ENCODE peak calls at places on chromosomes 5 and 9, in six cellular contexts. C is aorta; K is left lung; B is CD8-positive, alpha-beta T cell; U is transverse colon; H is naive thymus-derived CD4-positive, alpha-beta T cell. M is an unnamed sample.

GRCh38 chr9:136567651-136568287 is 21.9 kb upstream of the NOTCH1 start:
- DNase-seq in C (peak), K (peak), B (no peak), U (peak), H (no peak), M (peak)

GRCh38 chr9:81388831-81389230 is 300.5 kb downstream of the TLE1 start:
- DNase-seq in C (no peak), K (no peak), B (no peak), U (no peak), H (no peak), M (no peak)

GRCh38 chr5:76701298-76701697 is 14.6 kb upstream of the F2R start:
- DNase-seq in C (no peak), K (no peak), B (no peak), U (no peak), H (no peak), M (no peak)

GRCh38 chr9:77848897-77849296 is 182.7 kb downstream of the GNAQ start:
- DNase-seq in C (peak), K (peak), B (no peak), U (peak), H (no peak), M (no peak)

GRCh38 chr5:40678021-40678939 is 1.4 kb upstream of the PTGER4 start:
- DNase-seq in C (no peak), K (no peak), B (no peak), U (no peak), H (no peak), M (no peak)

GRCh38 chr5:81400375-81400774 is 6.4 kb upstream of the ACOT12 start:
- DNase-seq in C (no peak), K (no peak), B (no peak), U (no peak), H (no peak), M (no peak)

GRCh38 chr5:17099946-17100345 is 117.5 kb upstream of the BASP1 start:
- DNase-seq in C (no peak), K (no peak), B (no peak), U (no peak), H (no peak), M (no peak)

GRCh38 chr5:80747922-80748321 is 93.1 kb upstream of the DHFR start:
- DNase-seq in C (no peak), K (no peak), B (no peak), U (no peak), H (no peak), M (no peak)

GRCh38 chr9:130183133-130183762 is 11.0 kb downstream of the NCS1 start:
- DNase-seq in C (peak), K (no peak), B (no peak), U (no peak), H (no peak), M (no peak)

GRCh38 chr5:35859101-35859661 is 2.5 kb downstream of the IL7R start:
- DNase-seq in C (no peak), K (no peak), B (no peak), U (no peak), H (peak), M (no peak)

GRCh38 chr9:135065151-135065550 is 22.3 kb upstream of the OLFM1 start:
- DNase-seq in C (no peak), K (peak), B (no peak), U (no peak), H (no peak), M (no peak)

GRCh38 chr9:93302586-93303257 is 118.8 kb downstream of the WNK2 start:
- DNase-seq in C (peak), K (peak), B (peak), U (peak), H (peak), M (no peak)

GRCh38 chr5:172860520-172861443 is 26.7 kb downstream of the ERGIC1 start:
- DNase-seq in C (peak), K (peak), B (no peak), U (peak), H (no peak), M (peak)

GRCh38 chr5:126354012-126354856 is 69.0 kb upstream of the GRAMD2B start:
- DNase-seq in C (no peak), K (no peak), B (no peak), U (no peak), H (peak), M (no peak)

GRCh38 chr5:72467987-72468386 is 39.2 kb downstream of the ZNF366 start:
- DNase-seq in C (no peak), K (no peak), B (no peak), U (no peak), H (no peak), M (no peak)

GRCh38 chr5:147310059-147310704 is 75.4 kb downstream of the STK32A start:
- DNase-seq in C (peak), K (peak), B (no peak), U (peak), H (no peak), M (peak)

GRCh38 chr5:158943057-158943456 is 156.7 kb downstream of the EBF1 start:
- DNase-seq in C (no peak), K (no peak), B (no peak), U (no peak), H (no peak), M (no peak)

GRCh38 chr5:6615416-6615815 is 17.4 kb downstream of the NSUN2 start:
- DNase-seq in C (no peak), K (no peak), B (no peak), U (no peak), H (no peak), M (no peak)

GRCh38 chr9:26789959-26790358 is 102.6 kb downstream of the CAAP1 start:
- DNase-seq in C (no peak), K (no peak), B (no peak), U (no peak), H (no peak), M (no peak)

GRCh38 chr9:120878188-120879130 is 1.5 kb upstream of the PHF19 start:
- DNase-seq in C (no peak), K (no peak), B (peak), U (no peak), H (no peak), M (no peak)

GRCh38 chr5:153613143-153613542 is 122.7 kb downstream of the GRIA1 start:
- DNase-seq in C (no peak), K (no peak), B (no peak), U (no peak), H (no peak), M (no peak)

GRCh38 chr5:95808686-95809413 is 13.7 kb downstream of the GLRX start:
- DNase-seq in C (peak), K (peak), B (peak), U (peak), H (peak), M (peak)

GRCh38 chr5:95815143-95815729 is 7.3 kb downstream of the GLRX start:
- DNase-seq in C (no peak), K (no peak), B (no peak), U (no peak), H (no peak), M (no peak)

GRCh38 chr5:95809414-95809960 is 13.0 kb downstream of the GLRX start:
- DNase-seq in C (no peak), K (no peak), B (no peak), U (peak), H (no peak), M (peak)

GRCh38 chr5:95810305-95811125 is 12.0 kb downstream of the GLRX start:
- DNase-seq in C (no peak), K (no peak), B (no peak), U (no peak), H (no peak), M (no peak)

GRCh38 chr5:95812100-95812472 is 10.4 kb downstream of the GLRX start:
- DNase-seq in C (peak), K (no peak), B (no peak), U (no peak), H (no peak), M (no peak)
- H3K27ac ChIP-seq in C (no peak), K (peak), B (no peak), U (peak), H (peak), M (no peak)

GRCh38 chr5:1100652-1101574 is 10.9 kb downstream of the SLC12A7 start:
- DNase-seq in C (no peak), K (no peak), B (no peak), U (no peak), H (no peak), M (no peak)
- H3K27ac ChIP-seq in C (no peak), K (no peak), B (no peak), U (peak), H (peak), M (no peak)

GRCh38 chr9:98602839-98603238 is 105.9 kb downstream of the GABBR2 start:
- DNase-seq in C (no peak), K (no peak), B (no peak), U (no peak), H (no peak), M (no peak)
- H3K27ac ChIP-seq in C (no peak), K (no peak), B (no peak), U (no peak), H (no peak), M (no peak)

GRCh38 chr5:53962306-53962705 is 348.1 kb downstream of the ARL15 start:
- DNase-seq in C (no peak), K (no peak), B (no peak), U (no peak), H (no peak), M (no peak)

GRCh38 chr5:53965459-53965858 is 344.9 kb downstream of the ARL15 start:
- DNase-seq in C (no peak), K (no peak), B (no peak), U (no peak), H (no peak), M (no peak)

GRCh38 chr5:53969331-53969730 is 341.0 kb downstream of the ARL15 start:
- DNase-seq in C (no peak), K (no peak), B (no peak), U (no peak), H (no peak), M (no peak)

GRCh38 chr5:53963958-53964357 is 346.4 kb downstream of the ARL15 start:
- DNase-seq in C (no peak), K (no peak), B (no peak), U (no peak), H (no peak), M (no peak)
- H3K27ac ChIP-seq in C (no peak), K (no peak), B (no peak), U (no peak), H (no peak), M (no peak)

DNA sequence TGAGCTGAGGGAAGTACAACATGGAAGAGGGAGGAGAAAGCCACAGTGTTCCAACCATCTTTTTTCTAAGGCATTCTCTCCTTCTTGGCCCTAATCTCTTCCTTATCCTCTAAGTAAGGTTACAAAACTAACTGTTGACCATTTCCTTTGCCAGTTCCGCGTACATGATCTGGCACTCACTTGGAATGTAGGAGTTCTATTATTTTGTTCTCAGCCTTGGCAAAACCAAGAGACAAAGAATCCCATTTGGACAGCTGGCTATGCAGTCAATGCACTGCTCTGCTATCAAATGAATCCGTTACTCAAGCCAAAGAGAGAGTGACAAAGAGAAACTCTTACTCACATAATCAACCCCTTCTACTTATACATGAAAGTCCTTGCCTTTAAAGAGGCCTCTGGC is 410.3 kb downstream of the DTWD2 start:
- DNase-seq in C (peak), K (no peak), B (no peak), U (no peak), H (no peak), M (no peak)
- H3K27ac ChIP-seq in C (no peak), K (no peak), B (no peak), U (no peak), H (no peak), M (no peak)